ENCODE peak calls at places on chromosomes 1 and 21, in four cellular contexts. V is AG04450, Y is skeletal muscle cell, R is memory B cell. A is an unnamed sample.

GRCh38 chr21:20459838-20460237 is 538.4 kb upstream of the NCAM2 start:
- DNase-seq in V (no peak), Y (no peak), R (no peak), A (no peak)

GRCh38 chr1:186999506-186999905 is 170.8 kb downstream of the PLA2G4A start:
- DNase-seq in V (no peak), R (no peak), Y (no peak), A (no peak)

GRCh38 chr1:44044071-44044801 is 13.0 kb upstream of the SLC6A9 start:
- DNase-seq in V (no peak), R (no peak), Y (no peak), A (no peak)

GRCh38 chr1:237562247-237562823 is 328.4 kb downstream of the ZP4 start:
- DNase-seq in V (peak), R (no peak), Y (peak), A (peak)

GRCh38 chr1:98454666-98455065 is 206.9 kb upstream of the SNX7 start:
- DNase-seq in Y (no peak), V (no peak), R (no peak), A (no peak)

GRCh38 chr1:27418326-27418761 is 25.9 kb downstream of the GPR3 start:
- DNase-seq in V (peak), Y (peak), R (no peak), A (peak)

GRCh38 chr1:168636642-168637111 is 60.3 kb downstream of the XCL1 start:
- DNase-seq in V (no peak), Y (peak), R (no peak), A (peak)

GRCh38 chr1:11719313-11720032 is 16.5 kb upstream of the AGTRAP start:
- DNase-seq in V (no peak), R (peak), Y (no peak), A (no peak)

GRCh38 chr1:201220388-201220715 is 29.7 kb downstream of the IGFN1 start:
- DNase-seq in Y (no peak), V (no peak), R (no peak), A (no peak)

GRCh38 chr21:31898898-31899630 is 26.2 kb downstream of the HUNK start:
- DNase-seq in Y (no peak), R (no peak), V (no peak), A (no peak)

GRCh38 chr1:46517932-46518498 is 28.4 kb downstream of the DMBX1 start:
- DNase-seq in R (no peak), Y (no peak), V (no peak), A (no peak)

GRCh38 chr1:53704804-53705445 is 34.0 kb downstream of the GLIS1 start:
- DNase-seq in V (no peak), Y (no peak), R (no peak), A (no peak)

GRCh38 chr1:207321790-207322530 is 482 bp downstream of the CD55 start:
- DNase-seq in Y (no peak), V (no peak), R (no peak), A (no peak)

GRCh38 chr1:225811622-225812487 is 1.9 kb downstream of the EPHX1 start:
- DNase-seq in V (no peak), R (no peak), Y (no peak), A (no peak)

GRCh38 chr1:195745170-195746009 is 862.9 kb downstream of the KCNT2 start:
- DNase-seq in Y (no peak), V (no peak), R (no peak), A (no peak)

GRCh38 chr1:61400131-61400530 is 317.8 kb downstream of the NFIA start:
- DNase-seq in R (no peak), V (no peak), Y (no peak), A (no peak)

GRCh38 chr1:88701275-88701674 is 17.2 kb downstream of the PKN2 start:
- DNase-seq in R (no peak), Y (no peak), V (no peak), A (no peak)

GRCh38 chr1:234573711-234574299 is 36.2 kb downstream of the IRF2BP2 start:
- DNase-seq in V (no peak), R (no peak), Y (no peak), A (no peak)

GRCh38 chr21:18636897-18637296 is 233.3 kb upstream of the TMPRSS15 start:
- DNase-seq in V (no peak), R (no peak), Y (no peak), A (no peak)